ENCODE peak calls at places on chromosomes 3 and 15, in four cellular contexts. D is foreskin keratinocyte, O is neural crest cell, X is HepG2. Y is an unnamed sample.

GRCh38 chr15:62020576-62021160 is 39.6 kb downstream of the VPS13C start:
- DNase-seq in D (peak; percentile 33), O (no peak), X (no peak), Y (no peak)

GRCh38 chr15:43789409-43789808 is 2.7 kb upstream of the SERF2 start:
- DNase-seq in D (no peak), O (no peak), X (no peak), Y (no peak)

GRCh38 chr15:95499397-95499796 is 831.1 kb upstream of the NR2F2 start:
- DNase-seq in D (no peak), O (no peak), X (no peak), Y (no peak)

GRCh38 chr3:182735672-182736071 is 57.6 kb upstream of the ATP11B start:
- DNase-seq in D (no peak), O (no peak), X (no peak), Y (no peak)

GRCh38 chr3:157086053-157086761 is 73.7 kb downstream of the CCNL1 start:
- DNase-seq in D (peak; percentile 20), O (no peak), X (no peak), Y (no peak)

GRCh38 chr3:114451051-114451451 is 157.2 kb downstream of the TIGIT start:
- DNase-seq in D (no peak), O (no peak), X (no peak), Y (no peak)

GRCh38 chr3:61736506-61736905 is 175.1 kb downstream of the PTPRG start:
- DNase-seq in D (peak; percentile 17), O (no peak), X (no peak), Y (no peak)

GRCh38 chr3:125163739-125164601 is 48.6 kb downstream of the SLC12A8 start:
- DNase-seq in D (no peak), O (no peak), X (peak; percentile 31), Y (no peak)

GRCh38 chr3:22908974-22909507 is 294.1 kb upstream of the UBE2E2 start:
- DNase-seq in D (no peak), O (no peak), X (no peak), Y (no peak)

GRCh38 chr3:139930201-139930600 is 4.8 kb upstream of the CLSTN2 start:
- DNase-seq in D (peak; percentile 29), O (no peak), X (no peak), Y (no peak)

GRCh38 chr3:139935866-139936817 is 1.2 kb downstream of the CLSTN2 start:
- DNase-seq in D (peak; percentile 34), O (peak; percentile 7), X (no peak), Y (no peak)

GRCh38 chr3:139935071-139935865 is at the start of gene CLSTN2:
- DNase-seq in D (peak; percentile 42), O (peak; percentile 69), X (no peak), Y (peak; percentile 43)

GRCh38 chr3:139937674-139938279 is 2.8 kb downstream of the CLSTN2 start:
- DNase-seq in D (peak; percentile 31), O (peak; percentile 43), X (no peak), Y (peak; percentile 61)

GRCh38 chr3:139934557-139935070 is 371 bp upstream of the CLSTN2 start:
- DNase-seq in D (peak; percentile 48), O (peak; percentile 53), X (no peak), Y (no peak)
- TF ChIP-seq CTCF in D (peak; percentile 58), O (peak; percentile 60), X (peak; percentile 46), Y (no peak)

DNA sequence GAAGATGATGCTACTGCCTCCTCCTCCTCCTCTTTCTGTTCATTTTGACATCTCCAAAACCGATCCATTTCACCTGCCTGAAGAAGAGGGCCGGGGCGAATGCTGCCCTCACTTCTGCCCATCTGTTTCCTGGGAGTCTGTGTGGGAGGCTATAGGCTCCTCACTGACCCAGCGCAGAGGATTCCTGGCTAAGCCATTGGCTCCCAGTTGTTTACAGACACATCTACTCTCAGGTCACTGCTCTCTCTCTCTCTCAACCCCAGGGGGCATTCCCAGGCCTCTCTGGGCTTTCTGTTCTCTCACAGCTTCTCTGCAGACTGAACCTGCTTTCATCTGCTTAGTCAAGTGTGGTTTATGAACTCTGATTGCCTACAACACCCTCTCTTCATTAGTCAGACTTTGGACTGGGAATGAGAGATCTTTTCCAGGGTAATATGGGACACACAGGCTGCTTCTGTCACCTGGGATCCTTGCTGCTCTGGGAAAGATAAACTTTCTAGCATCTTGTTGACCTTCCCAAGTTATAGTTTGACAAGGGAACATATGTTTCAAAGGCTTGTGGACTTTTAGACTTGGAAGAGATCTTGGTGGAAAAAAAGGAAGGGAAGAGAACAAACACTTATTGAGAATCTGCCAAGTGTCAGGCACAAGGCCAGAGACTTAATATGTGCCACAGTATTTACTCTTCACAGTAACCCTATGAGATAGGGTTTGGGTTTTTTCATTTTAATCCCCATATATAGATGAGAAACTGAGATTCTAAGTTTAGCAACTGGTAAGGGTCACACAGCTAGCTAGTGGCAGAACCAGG is 30.2 kb upstream of the USP3 start:
- DNase-seq in D (peak; percentile 62), O (no peak), X (peak; percentile 99), Y (peak; percentile 61)
- TF ChIP-seq CTCF in D (peak; percentile 21), O (no peak), X (peak; percentile 54), Y (no peak)

DNA sequence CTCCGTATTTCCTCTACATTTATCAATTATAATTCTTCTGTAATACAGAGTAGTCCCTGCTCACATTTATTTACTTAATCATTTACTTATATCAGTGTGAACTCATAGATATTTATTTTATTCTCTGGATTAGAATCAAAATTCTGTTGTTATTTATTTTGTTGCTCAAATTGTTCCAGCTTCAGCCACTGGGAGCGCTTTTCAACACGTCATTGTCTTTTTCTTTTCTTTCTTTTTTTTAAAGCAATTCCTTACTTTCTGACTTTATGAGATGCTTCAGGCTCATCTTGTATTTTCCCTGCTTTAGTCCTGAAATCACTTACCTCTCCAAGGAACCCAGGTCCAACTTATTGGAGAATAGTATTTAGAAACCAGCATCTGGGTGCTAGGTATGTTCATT is 53.4 kb downstream of the GLCE start:
- DNase-seq in D (no peak), O (no peak), X (no peak), Y (no peak)
- TF ChIP-seq CTCF in D (peak; percentile 30), O (peak; percentile 38), X (no peak), Y (no peak)

DNA sequence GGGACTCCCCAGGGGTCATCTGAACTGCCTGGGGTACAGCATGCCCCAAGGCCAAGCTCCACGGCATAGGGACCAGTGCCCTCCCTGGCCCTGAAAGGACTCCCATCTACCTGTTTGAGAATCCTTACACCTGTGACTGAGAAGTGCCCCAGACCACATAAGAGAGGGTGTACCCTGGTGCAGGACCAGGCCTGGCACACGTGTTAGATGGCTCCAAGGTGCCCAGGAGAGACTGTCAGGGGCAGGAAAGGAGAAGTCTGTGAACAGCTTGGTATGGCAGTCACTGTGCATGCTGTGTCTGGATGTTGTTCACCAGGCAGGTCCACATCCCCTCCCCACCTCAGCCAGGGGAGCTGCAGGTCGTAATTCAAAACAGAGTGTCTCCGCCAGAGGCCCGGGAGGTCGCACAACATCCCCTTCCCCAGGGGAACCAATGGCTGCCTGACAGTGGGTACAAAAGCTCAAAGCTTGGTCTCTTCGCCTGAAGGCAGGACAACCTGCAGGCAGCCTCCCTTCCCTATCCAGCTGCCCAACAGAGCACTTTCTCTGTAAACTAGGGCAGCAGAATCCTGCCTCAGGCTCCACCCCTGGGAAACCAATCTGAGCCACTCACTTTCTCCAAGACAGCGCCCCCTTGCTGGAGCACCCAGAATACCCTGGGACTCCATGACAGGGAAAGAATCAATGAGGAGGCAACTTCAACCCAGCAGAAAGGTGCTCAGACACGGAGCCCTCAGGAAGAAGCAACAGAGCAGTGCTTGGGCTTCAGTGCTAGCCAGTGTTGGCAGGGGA is 3.9 kb downstream of the NUP210 start:
- DNase-seq in D (no peak), O (no peak), X (no peak), Y (no peak)
- TF ChIP-seq CTCF in D (peak; percentile 25), O (peak; percentile 43), X (peak; percentile 46), Y (peak; percentile 14)

DNA sequence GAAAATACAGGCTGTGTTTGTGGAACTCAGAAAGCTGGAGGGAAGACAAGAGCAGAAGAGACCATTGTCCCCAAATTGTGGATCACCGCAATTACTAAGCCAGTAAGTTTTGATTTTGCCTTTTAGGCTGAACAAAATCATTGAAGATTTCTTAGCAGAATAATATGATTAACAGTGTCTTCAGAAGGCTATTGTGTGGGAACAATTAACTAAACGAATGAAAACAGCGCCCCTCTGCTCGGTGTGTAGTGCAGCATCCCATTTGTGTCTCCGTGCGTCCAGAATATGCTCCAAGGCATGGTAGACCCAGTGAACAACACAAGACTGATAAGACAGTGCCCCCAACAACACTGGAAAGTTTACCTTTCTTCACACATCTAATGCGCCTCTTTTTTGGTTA is 71.2 kb downstream of the CRTC3 start:
- DNase-seq in D (no peak), O (no peak), X (no peak), Y (no peak)
- TF ChIP-seq CTCF in D (no peak), O (no peak), X (no peak), Y (no peak)

DNA sequence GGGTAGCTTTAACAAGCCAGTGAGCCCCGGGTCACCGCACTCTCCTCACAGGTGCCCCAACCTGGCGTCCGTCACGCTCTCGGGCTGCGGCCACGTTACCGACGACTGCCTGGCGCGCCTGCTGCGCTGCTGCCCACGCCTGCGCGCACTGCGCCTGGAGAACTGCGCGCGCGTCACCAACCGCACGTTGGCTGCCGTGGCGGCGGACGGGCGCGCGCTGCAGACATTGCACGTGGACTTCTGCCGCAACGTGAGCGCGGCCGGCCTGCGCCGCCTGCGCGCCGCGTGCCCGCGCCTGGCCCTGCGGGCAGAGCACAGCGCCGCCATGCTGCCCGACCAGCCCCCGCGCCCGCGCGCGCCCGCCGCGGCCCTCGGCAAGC is 3.4 kb downstream of the FBXL22 start:
- DNase-seq in D (peak; percentile 76), O (peak; percentile 74), X (peak; percentile 78), Y (peak; percentile 95)
- TF ChIP-seq CTCF in D (peak; percentile 26), O (no peak), X (peak; percentile 13), Y (peak; percentile 19)

DNA sequence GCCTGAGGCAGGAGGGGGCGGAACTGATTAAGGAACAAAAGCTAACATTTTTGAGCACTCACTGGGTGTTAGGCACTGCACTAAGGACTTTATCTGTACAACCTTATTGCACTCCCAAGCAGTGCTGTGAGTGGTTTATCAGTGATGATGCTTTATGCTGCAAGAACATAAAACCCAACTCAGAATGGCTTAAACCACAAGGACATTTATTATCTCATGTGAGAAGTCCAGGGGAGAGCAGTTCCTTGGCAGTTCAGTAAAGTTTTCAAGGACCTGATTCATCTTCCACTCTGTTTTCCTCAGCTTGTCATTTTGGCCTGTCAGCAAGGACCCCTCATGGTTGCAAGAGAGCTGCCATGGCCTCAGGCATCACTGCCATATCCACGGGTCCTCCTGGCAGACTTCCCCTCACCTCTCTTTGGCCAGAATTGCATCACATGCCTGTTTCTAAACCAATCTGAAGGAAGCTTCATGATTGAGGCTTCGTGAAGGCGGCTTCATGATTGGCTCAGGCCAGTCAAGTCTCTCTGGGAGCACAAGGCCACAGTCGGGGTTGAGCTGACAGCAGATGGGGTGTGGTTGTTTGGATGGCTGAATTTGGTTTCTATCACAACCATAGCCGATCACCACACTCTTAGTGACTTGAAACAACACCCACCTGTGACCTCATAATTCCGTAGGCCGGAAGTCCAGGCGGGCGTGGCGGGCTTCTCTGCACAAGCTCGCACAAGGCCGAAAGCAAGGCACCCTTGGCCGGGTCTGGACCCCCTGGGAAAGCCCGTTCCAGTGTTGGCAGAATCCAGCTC is 15.8 kb downstream of the EFCC1 start:
- DNase-seq in D (no peak), O (no peak), X (no peak), Y (peak; percentile 76)
- TF ChIP-seq CTCF in D (no peak), O (no peak), X (no peak), Y (no peak)

DNA sequence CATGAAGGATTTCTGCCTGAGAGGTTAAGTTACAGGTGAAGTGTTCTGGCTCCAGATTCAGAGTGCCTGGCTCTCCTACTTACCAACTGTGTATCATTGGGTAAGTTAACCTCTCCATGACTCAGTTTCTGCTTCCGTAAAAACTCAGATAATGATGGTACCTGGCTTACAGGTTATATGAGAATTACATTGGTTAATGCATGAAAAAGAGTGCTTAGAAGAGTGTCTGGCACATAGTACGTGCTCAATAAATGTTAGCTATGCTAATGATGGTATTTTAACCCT is 23.8 kb downstream of the CFAP161 start:
- DNase-seq in D (no peak), O (no peak), X (no peak), Y (no peak)
- TF ChIP-seq CTCF in D (no peak), O (no peak), X (no peak), Y (no peak)